ENCODE peak calls at places on chromosomes 6 and 20, in six cellular contexts. H is neuronal stem cell, L is transverse colon, G is lower lobe of right lung, J is aorta, B is cardiac muscle cell. X is an unnamed sample.
A peak's percentile ranks its signal among the peaks of the same experiment; 100 is the strongest.

GRCh38 chr20:14631011-14631410 is 293.6 kb upstream of the FLRT3 start:
- DNase-seq in H (no peak), L (no peak), G (no peak), J (no peak), B (no peak), X (no peak)

GRCh38 chr6:84074988-84075781 is 41.6 kb downstream of the MRAP2 start:
- DNase-seq in H (no peak), L (no peak), G (no peak), J (no peak), B (no peak), X (no peak)

GRCh38 chr20:41618807-41619294 is 674 bp upstream of the CHD6 start:
- DNase-seq in H (no peak), L (no peak), G (no peak), J (no peak), B (no peak), X (no peak)

GRCh38 chr6:116101298-116101718 is 655 bp downstream of the NT5DC1 start:
- DNase-seq in H (no peak), L (peak; percentile 86), G (peak; percentile 89), J (peak; percentile 91), B (no peak), X (no peak)

GRCh38 chr20:50276119-50277063 is 85.8 kb downstream of the CEBPB start:
- DNase-seq in H (no peak), L (no peak), G (peak; percentile 78), J (peak; percentile 73), B (no peak), X (no peak)

GRCh38 chr6:55875420-55875819 is at the start of gene BMP5:
- DNase-seq in H (peak; percentile 14), L (no peak), G (no peak), J (no peak), B (peak; percentile 76), X (no peak)

GRCh38 chr20:45322952-45323383 is 14.9 kb upstream of the MATN4 start:
- DNase-seq in H (no peak), L (peak; percentile 60), G (peak; percentile 78), J (peak; percentile 83), B (peak; percentile 58), X (no peak)

GRCh38 chr20:35632539-35633115 is 17.0 kb downstream of the SPAG4 start:
- DNase-seq in H (no peak), L (no peak), G (no peak), J (no peak), B (no peak), X (no peak)

GRCh38 chr20:34369265-34369664 is 6.2 kb downstream of the ITCH start:
- DNase-seq in H (no peak), L (no peak), G (no peak), J (no peak), B (no peak), X (peak; percentile 29)

GRCh38 chr6:119313937-119314893 is 35.3 kb downstream of the MAN1A1 start:
- DNase-seq in H (no peak), L (peak; percentile 24), G (no peak), J (no peak), B (peak; percentile 21), X (peak; percentile 66)

GRCh38 chr6:128617285-128617684 is 96.9 kb upstream of the PTPRK start:
- DNase-seq in H (no peak), L (no peak), G (no peak), J (no peak), B (no peak), X (no peak)

GRCh38 chr6:3306848-3307247 is 48.1 kb downstream of the PSMG4 start:
- DNase-seq in H (no peak), L (peak; percentile 4), G (no peak), J (no peak), B (no peak), X (no peak)

GRCh38 chr20:20214757-20215275 is 153.1 kb upstream of the INSM1 start:
- DNase-seq in H (no peak), L (no peak), G (no peak), J (no peak), B (no peak), X (no peak)

GRCh38 chr6:30013296-30013922 is 47.7 kb upstream of the POLR1H start:
- DNase-seq in H (no peak), L (no peak), G (no peak), J (peak; percentile 50), B (peak; percentile 34), X (no peak)

GRCh38 chr20:31790401-31790800 is 28.8 kb upstream of the MYLK2 start:
- DNase-seq in H (peak; percentile 12), L (no peak), G (no peak), J (no peak), B (no peak), X (no peak)

GRCh38 chr6:14066782-14067406 is 50.7 kb upstream of the CD83 start:
- DNase-seq in H (peak; percentile 56), L (no peak), G (no peak), J (no peak), B (peak; percentile 68), X (peak; percentile 43)

GRCh38 chr20:4602297-4602631 is 119.4 kb upstream of the PRND start:
- DNase-seq in H (no peak), L (no peak), G (no peak), J (no peak), B (no peak), X (no peak)

GRCh38 chr6:119484598-119484997 is 135.0 kb upstream of the MAN1A1 start:
- DNase-seq in H (no peak), L (no peak), G (no peak), J (no peak), B (peak; percentile 42), X (no peak)

GRCh38 chr20:36496707-36497669 is 44.3 kb upstream of the MYL9 start:
- DNase-seq in H (no peak), L (no peak), G (no peak), J (no peak), B (no peak), X (no peak)

DNA sequence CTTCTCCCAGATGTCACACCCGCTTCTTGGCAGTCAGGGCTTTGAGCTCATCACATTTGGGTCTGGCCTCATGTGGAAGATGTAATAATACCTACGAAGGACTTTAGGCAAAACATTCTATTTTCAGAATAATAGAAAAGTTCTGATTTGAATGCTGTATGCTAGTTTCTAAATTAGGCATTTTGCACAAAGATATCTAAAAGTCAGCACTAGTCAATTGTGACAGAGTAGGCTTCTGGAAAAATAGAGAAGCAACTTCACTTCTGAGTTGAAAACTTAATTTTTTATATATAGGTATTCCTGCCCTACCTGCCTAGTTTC is 38.3 kb upstream of the CD2AP start:
- DNase-seq in H (no peak), L (no peak), G (no peak), J (no peak), B (no peak), X (no peak)
- H3K4me1 ChIP-seq in H (no peaks in the 10 kb centered on the region), L (peaks cover 8% of the 10 kb centered on the region), G (peaks cover 9% of the 10 kb centered on the region), J (no peaks in the 10 kb centered on the region), B (no peaks in the 10 kb centered on the region), X (no peaks in the 10 kb centered on the region)

DNA sequence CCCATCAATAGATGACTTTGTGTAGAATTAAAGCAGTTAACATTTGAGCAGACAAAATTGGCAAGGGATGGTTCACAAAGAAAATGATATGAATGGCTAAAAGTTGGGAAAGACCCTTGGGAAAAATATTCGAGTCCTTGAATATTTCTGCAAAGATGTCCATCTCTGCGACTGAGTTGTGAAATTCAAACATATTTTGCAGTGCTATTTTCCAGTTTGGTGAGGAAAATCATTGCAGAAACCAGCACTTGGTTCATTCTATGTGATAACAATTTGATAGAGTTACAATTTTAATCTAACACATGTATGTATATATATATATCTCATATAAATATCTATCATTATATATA is 6.1 kb upstream of the PRELID3B start:
- DNase-seq in H (no peak), L (no peak), G (no peak), J (no peak), B (no peak), X (no peak)
- H3K4me1 ChIP-seq in H (no peaks in the 10 kb centered on the region), L (no peaks in the 10 kb centered on the region), G (peaks cover 13% of the 10 kb centered on the region), J (no peaks in the 10 kb centered on the region), B (no peaks in the 10 kb centered on the region), X (peaks cover 5% of the 10 kb centered on the region)

DNA sequence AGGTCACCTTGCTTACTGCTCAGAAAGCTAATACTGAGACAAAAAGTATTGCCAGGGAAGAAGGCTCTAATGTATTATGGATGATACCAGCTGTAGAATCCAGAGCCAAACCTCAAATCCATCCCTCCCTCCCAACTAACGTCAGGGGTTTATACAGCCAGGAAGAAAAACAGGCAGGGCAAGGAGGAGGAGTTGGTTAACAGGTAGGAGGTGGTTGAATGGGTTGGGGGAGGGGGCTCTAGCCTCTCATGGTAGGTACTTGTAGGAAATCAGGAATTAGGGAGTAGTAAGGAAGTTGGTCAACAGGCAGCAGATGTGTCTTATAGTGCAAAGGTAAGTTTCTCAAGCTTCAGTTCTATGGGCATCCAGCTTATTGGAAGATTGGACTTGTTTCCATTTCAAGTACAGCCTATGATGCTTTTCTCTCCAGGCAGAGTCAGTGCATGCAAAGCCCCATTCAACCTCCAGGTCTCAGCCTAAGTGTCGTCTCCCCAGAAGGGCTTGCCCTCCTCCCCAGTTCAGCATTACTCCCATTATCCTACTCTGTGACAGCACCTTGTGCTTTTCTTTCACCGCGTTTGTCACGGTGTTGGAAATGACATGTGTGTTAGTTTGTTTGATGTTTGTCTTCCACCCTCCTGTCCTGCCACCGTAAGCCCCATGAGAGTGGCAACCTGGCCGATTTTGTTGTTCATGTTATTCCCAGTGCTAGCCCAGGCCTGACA is 38.1 kb downstream of the PNLDC1 start:
- DNase-seq in H (no peak), L (no peak), G (no peak), J (no peak), B (no peak), X (no peak)
- H3K4me1 ChIP-seq in H (no peaks in the 10 kb centered on the region), L (no peaks in the 10 kb centered on the region), G (no peaks in the 10 kb centered on the region), J (no peaks in the 10 kb centered on the region), B (no peaks in the 10 kb centered on the region), X (peaks cover 15% of the 10 kb centered on the region)

DNA sequence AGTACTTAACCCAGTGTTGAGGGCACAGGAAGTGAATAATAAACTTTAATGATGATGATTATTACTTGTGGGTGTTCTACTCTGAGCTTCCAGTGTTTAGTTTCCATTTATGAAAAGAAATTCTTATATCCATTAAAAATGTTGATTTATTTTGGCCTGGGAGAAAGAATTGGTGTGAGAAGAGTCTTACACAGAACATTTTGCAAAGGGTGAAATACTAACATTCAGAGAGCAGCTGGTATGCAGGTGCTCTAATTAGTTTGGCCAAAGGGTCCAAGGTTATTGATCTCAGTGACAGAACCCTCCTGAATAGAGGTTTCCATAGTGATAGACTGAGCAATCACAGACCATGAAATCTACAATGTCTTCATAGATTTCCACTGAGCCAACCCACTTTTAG is 4.4 kb downstream of the OSER1 start:
- DNase-seq in H (no peak), L (no peak), G (no peak), J (no peak), B (no peak), X (no peak)
- H3K4me1 ChIP-seq in H (peaks cover 16% of the 10 kb centered on the region), L (peaks cover 4% of the 10 kb centered on the region), G (peaks cover 46% of the 10 kb centered on the region), J (no peaks in the 10 kb centered on the region), B (peaks cover 36% of the 10 kb centered on the region), X (peaks cover 28% of the 10 kb centered on the region)

DNA sequence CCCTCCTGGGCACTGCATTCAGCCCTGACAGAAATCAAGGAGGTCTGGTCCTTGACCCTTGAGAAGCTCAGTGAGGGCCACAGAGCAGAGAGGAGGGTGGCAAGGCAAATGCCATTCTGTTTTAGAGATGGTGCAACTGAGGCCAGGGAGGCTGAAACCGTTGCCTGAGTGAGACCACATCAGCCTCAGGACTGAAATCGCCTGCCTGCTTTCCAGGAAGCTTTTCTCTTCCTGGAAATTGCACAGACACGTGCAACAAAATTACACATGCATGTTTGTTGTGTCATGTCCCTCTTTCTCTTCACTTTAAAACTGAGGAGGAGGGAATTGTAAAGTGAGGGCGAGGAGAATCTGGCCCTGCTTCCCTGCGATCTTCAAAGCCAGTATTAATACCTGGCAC is 113.7 kb upstream of the PDE10A start:
- DNase-seq in H (no peak), L (no peak), G (no peak), J (no peak), B (no peak), X (no peak)
- H3K4me1 ChIP-seq in H (peaks cover 31% of the 10 kb centered on the region), L (no peaks in the 10 kb centered on the region), G (peaks cover 13% of the 10 kb centered on the region), J (no peaks in the 10 kb centered on the region), B (peaks cover 12% of the 10 kb centered on the region), X (no peaks in the 10 kb centered on the region)

X was measured in CD8-positive, alpha-beta memory T cell.